ENCODE peak calls at places on chromosomes 16 and 17, in eight cellular contexts. G is heart left ventricle, J is AG10803, C is HCT116, V is Calu3, F is activated B cell treated with CpG ODN at 0.5 μM for 24 hours, H is heart right ventricle, I is esophagus muscularis mucosa. T is an unnamed sample.

GRCh38 chr17:56812971-56813388 is 20.7 kb downstream of the C17orf67 start:
- DNase-seq in H (no peak), V (no peak), F (no peak), G (no peak), I (no peak), J (no peak), C (no peak), T (no peak)

GRCh38 chr16:5045499-5046115 is 11.9 kb upstream of the NAGPA start:
- DNase-seq in J (no peak), F (no peak), H (no peak), C (no peak), V (no peak), I (no peak), G (no peak), T (no peak)

GRCh38 chr16:61237804-61238485 is 798.3 kb downstream of the CDH8 start:
- DNase-seq in C (no peak), H (no peak), I (no peak), J (no peak), G (no peak), V (no peak), F (no peak), T (no peak)

GRCh38 chr16:11297492-11298142 is 16.5 kb upstream of the PRM1 start:
- DNase-seq in J (peak; percentile 68), C (no peak), V (peak; percentile 81), I (no peak), F (peak; percentile 85), H (peak; percentile 76), G (peak; percentile 83), T (peak; percentile 27)

GRCh38 chr16:66740533-66740932 is 10.9 kb downstream of the DYNC1LI2 start:
- DNase-seq in I (no peak), F (no peak), C (no peak), V (peak; percentile 29), G (no peak), J (no peak), H (no peak), T (no peak)

GRCh38 chr17:72376486-72377345 is 255.9 kb downstream of the SOX9 start:
- DNase-seq in F (no peak), H (no peak), J (peak; percentile 88), I (no peak), C (no peak), G (no peak), V (no peak), T (no peak)

GRCh38 chr17:31580331-31581021 is 189.0 kb downstream of the RAB11FIP4 start:
- DNase-seq in V (peak; percentile 74), J (peak; percentile 81), I (no peak), H (no peak), F (no peak), C (no peak), G (no peak), T (no peak)

GRCh38 chr17:56309897-56310296 is 156.6 kb downstream of the ANKFN1 start:
- DNase-seq in V (no peak), H (no peak), C (no peak), I (no peak), F (no peak), G (no peak), J (no peak), T (no peak)

GRCh38 chr17:72120878-72121163 is at the start of gene SOX9:
- DNase-seq in I (no peak), H (peak; percentile 84), J (peak; percentile 94), V (peak; percentile 94), C (peak; percentile 95), G (peak; percentile 87), F (no peak), T (peak; percentile 73)

GRCh38 chr17:11954961-11955360 is 42.3 kb downstream of the ZNF18 start:
- DNase-seq in I (no peak), J (no peak), H (no peak), V (no peak), C (no peak), G (no peak), F (no peak), T (no peak)

GRCh38 chr16:1346422-1347285 is 5.0 kb downstream of the TSR3 start:
- DNase-seq in J (no peak), H (no peak), C (no peak), F (no peak), G (no peak), I (no peak), V (no peak), T (no peak)
- TF ChIP-seq CTCF in J (no peak), H (no peak), C (peak; percentile 15), F (no peak), G (no peak), I (no peak), V (no peak), T (no peak)

GRCh38 chr16:74607310-74607966 is 524 bp upstream of the GLG1 start:
- DNase-seq in G (no peak), H (no peak), J (no peak), I (no peak), C (no peak), F (no peak), V (no peak), T (no peak)

GRCh38 chr16:74605746-74606520 is 981 bp downstream of the GLG1 start:
- DNase-seq in I (no peak), C (no peak), H (no peak), G (no peak), J (peak; percentile 9), V (no peak), F (no peak), T (no peak)

GRCh38 chr16:74607967-74608356 is 1.0 kb upstream of the GLG1 start:
- DNase-seq in G (no peak), I (no peak), C (no peak), V (no peak), H (no peak), J (peak; percentile 21), F (no peak), T (peak; percentile 11)

GRCh38 chr16:74605332-74605731 is 1.6 kb downstream of the GLG1 start:
- DNase-seq in G (no peak), J (no peak), F (no peak), V (no peak), I (no peak), H (no peak), C (no peak), T (no peak)

DNA sequence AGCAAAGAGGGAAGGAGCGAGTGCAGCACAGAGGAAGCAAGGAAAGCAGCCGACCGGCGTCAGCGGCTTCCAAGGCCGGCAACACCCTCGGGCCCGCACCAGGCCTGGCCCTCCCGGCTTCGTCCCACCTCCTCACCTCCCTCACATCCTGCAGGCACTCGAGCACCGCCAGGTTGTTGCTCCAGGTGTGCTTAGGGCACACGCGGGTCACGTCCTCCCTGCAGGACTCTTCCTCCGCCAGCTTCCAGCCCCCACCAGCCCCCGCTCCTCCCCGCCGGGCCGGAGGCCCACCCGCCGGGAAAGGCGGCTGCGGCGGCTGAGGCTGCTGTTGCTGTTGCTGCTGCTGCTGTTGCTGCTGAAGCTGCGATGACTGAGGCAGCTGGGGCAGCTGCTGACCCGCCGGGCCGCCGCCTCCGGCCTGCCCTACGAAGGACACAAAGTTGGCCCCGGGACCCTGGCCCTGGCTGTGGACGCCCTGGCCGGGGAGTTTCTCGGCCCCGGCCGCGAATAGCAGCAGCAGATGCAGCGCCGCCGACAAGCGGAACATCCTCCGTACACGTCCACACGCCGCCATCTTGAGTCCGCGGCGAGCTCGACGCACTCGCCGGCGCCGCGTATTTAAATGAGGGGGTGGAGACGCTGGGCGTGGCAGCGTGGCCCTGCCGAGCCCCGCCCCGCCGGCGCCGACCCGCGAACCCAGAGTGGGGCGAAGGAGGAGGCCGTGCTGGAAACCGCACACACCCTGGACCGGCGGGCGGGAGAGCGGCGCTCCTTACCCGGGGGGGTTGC is at the start of gene GLG1:
- DNase-seq in J (peak; percentile 89), F (peak; percentile 94), V (peak; percentile 95), H (peak; percentile 94), G (peak; percentile 96), C (peak; percentile 65), I (peak; percentile 96), T (peak; percentile 90)
- TF ChIP-seq CTCF in J (no peak), F (no peak), V (no peak), H (no peak), G (peak; percentile 10), C (no peak), I (no peak), T (no peak)

DNA sequence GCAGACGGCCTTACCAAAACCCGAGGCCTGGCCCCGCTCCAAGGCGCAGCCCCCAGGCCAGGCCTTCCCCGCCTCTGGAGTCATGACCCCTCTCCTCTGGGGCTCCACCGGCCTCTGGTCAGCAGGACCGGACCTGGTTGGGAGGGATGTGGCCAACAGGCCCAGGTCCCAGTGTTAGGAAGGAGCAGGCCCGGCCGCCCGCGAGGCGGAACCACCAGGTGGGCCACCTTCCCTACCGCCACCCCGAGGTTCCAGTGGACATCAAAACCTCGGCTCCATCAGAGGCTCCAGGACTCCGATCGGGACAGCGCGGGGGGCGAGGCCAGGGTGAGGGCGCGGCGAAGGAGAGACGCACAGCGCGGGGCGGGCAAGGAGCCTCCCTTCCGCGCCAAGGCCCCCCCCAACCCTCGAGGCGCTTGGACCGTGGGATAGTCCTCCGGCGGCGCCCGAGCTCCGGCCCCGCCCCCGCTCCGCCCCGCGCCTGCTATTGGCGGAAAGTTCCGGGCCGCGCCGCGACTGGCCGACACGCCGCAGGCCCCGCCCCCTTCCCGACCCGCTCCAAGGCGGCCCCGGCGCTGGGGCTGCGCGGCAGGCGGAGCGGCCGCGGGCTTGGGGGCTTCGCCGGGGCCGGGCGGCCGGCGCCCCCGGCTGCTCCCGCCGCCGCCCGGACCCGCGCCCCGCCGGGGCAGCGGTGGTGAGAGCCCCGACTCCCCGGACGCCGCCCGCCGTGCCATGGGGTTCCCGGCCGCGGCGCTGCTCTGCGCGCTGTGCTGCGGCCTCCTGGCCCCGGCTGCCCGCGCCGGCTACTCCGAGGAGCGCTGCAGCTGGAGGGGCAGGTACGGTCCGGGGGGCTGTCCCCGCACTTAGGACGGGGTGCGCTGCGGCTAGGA is at the start of gene METRN:
- DNase-seq in F (peak; percentile 89), C (no peak), G (peak; percentile 96), I (peak; percentile 95), H (peak; percentile 95), V (peak; percentile 98), J (peak; percentile 82), T (peak; percentile 92)
- TF ChIP-seq CTCF in F (no peak), C (no peak), G (no peak), I (peak; percentile 15), H (no peak), V (no peak), J (no peak), T (no peak)

GRCh38 chr16:58035356-58036170 is 10.0 kb downstream of the MMP15 start:
- DNase-seq in V (no peak), H (no peak), F (no peak), G (peak; percentile 60), J (no peak), I (no peak), C (no peak), T (no peak)
- TF ChIP-seq CTCF in V (no peak), H (no peak), F (no peak), G (no peak), J (no peak), I (no peak), C (no peak), T (no peak)

DNA sequence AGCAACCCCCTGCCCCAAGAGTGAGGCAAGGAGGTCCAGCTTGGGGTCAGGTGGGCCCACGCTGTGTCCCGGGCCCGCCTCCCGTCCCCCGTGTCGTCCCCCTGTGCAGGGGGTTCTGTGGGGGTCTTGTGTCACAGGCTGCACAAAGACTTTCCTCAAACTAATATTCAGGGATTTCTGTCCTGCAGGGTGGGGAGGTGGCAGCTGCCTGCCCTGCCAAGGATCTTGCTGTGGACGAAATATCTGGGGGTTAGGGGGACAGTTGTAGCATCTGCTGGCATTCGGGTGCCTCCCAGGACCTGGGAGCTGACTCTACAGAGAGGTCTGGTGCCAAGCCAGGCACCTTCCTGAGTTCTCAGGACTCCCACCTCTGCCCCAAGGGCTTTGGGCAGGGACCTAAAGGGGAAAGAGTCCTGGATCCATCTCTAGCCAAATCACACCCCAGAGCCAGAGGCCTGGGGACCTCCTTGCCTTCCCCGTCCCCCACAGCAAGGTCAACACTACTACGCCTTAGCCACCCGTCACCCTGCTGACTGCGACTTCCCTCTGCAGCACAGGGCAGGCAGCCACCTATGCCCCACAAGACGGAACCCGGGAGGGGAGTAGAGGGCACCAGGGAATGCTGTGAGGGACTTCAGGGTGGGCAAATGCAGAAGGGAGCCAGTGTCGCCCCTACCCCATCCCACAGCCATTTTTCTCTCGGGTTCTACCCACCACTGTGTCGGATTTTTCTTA is 59.3 kb downstream of the TMEM132E start:
- DNase-seq in F (no peak), I (no peak), C (no peak), J (no peak), H (no peak), G (no peak), V (no peak), T (no peak)
- TF ChIP-seq CTCF in F (no peak), I (no peak), C (no peak), J (no peak), H (no peak), G (no peak), V (no peak), T (peak; percentile 11)